ENCODE peak calls at places on chromosome 10, in seven cellular contexts. S is HCT116, B is WTC11, D is K562, A is HepG2, Q is H1, R is GM12878. H is an unnamed sample.

GRCh38 chr10:104831272-104831671 is 190.2 kb downstream of the SORCS3 start:
- DNase-seq in S (no peak), B (no peak), D (no peak), A (no peak), Q (no peak), R (no peak), H (no peak)

GRCh38 chr10:102615361-102615760 is 28.9 kb upstream of the TRIM8 start:
- DNase-seq in S (no peak), B (peak; percentile 77), D (peak; percentile 65), A (no peak), Q (no peak), R (no peak), H (peak; percentile 66)

GRCh38 chr10:86707505-86707904 is 39.2 kb downstream of the LDB3 start:
- DNase-seq in S (no peak), B (no peak), D (no peak), A (no peak), Q (no peak), R (no peak), H (no peak)

GRCh38 chr10:4488924-4489323 is 337.1 kb upstream of the AKR1E2 start:
- DNase-seq in S (no peak), B (no peak), D (no peak), A (no peak), Q (no peak), R (no peak), H (no peak)

GRCh38 chr10:77580500-77580899 is 57.1 kb downstream of the KCNMA1 start:
- DNase-seq in S (no peak), B (no peak), D (no peak), A (no peak), Q (no peak), R (no peak), H (no peak)

GRCh38 chr10:98168147-98168546 is 33.7 kb downstream of the R3HCC1L start:
- DNase-seq in S (no peak), B (no peak), D (no peak), A (no peak), Q (no peak), R (no peak), H (no peak)

GRCh38 chr10:110398419-110399162 is 93.9 kb upstream of the SMNDC1 start:
- DNase-seq in S (peak; percentile 99), B (no peak), D (no peak), A (peak; percentile 68), Q (no peak), R (no peak), H (no peak)

GRCh38 chr10:42744134-42744701 is 38.4 kb upstream of the BMS1 start:
- DNase-seq in S (no peak), B (no peak), D (no peak), A (no peak), Q (no peak), R (no peak), H (no peak)

GRCh38 chr10:66837335-66837734 is 88.5 kb upstream of the LRRTM3 start:
- DNase-seq in S (no peak), B (no peak), D (no peak), A (no peak), Q (no peak), R (no peak), H (no peak)

GRCh38 chr10:63523015-63523414 is 1.8 kb downstream of the REEP3 start:
- DNase-seq in S (no peak), B (no peak), D (no peak), A (no peak), Q (no peak), R (no peak), H (no peak)

GRCh38 chr10:66637273-66638036 is 288.4 kb upstream of the LRRTM3 start:
- DNase-seq in S (no peak), B (no peak), D (no peak), A (no peak), Q (no peak), R (no peak), H (no peak)

GRCh38 chr10:33193867-33194521 is 140.5 kb downstream of the NRP1 start:
- DNase-seq in S (no peak), B (no peak), D (no peak), A (peak; percentile 45), Q (no peak), R (no peak), H (no peak)

GRCh38 chr10:82071231-82071630 is 196.2 kb downstream of the NRG3 start:
- DNase-seq in S (no peak), B (no peak), D (no peak), A (no peak), Q (no peak), R (no peak), H (no peak)

GRCh38 chr10:94370501-94370900 is 7.8 kb upstream of the NOC3L start:
- DNase-seq in S (no peak), B (no peak), D (no peak), A (no peak), Q (no peak), R (no peak), H (no peak)

GRCh38 chr10:129288940-129289468 is 178.0 kb upstream of the MGMT start:
- DNase-seq in S (no peak), B (no peak), D (no peak), A (no peak), Q (no peak), R (no peak), H (no peak)

GRCh38 chr10:130854151-130854550 is 457.4 kb downstream of the TCERG1L start:
- DNase-seq in S (no peak), B (no peak), D (no peak), A (no peak), Q (no peak), R (no peak), H (no peak)

GRCh38 chr10:72007246-72007892 is 43.2 kb downstream of the CHST3 start:
- DNase-seq in S (no peak), B (no peak), D (peak; percentile 36), A (no peak), Q (no peak), R (no peak), H (no peak)

GRCh38 chr10:73094249-73094850 is 2.3 kb downstream of the P4HA1 start:
- DNase-seq in S (no peak), B (no peak), D (peak; percentile 49), A (no peak), Q (no peak), R (no peak), H (no peak)

GRCh38 chr10:125029584-125030242 is 87.8 kb downstream of the ZRANB1 start:
- DNase-seq in S (no peak), B (no peak), D (no peak), A (no peak), Q (no peak), R (no peak), H (no peak)

GRCh38 chr10:113626809-113627370 is 37.0 kb downstream of the NRAP start:
- DNase-seq in S (no peak), B (no peak), D (no peak), A (no peak), Q (no peak), R (no peak), H (no peak)

GRCh38 chr10:113621799-113622198 is 42.0 kb downstream of the NRAP start:
- DNase-seq in S (no peak), B (no peak), D (no peak), A (no peak), Q (no peak), R (no peak), H (no peak)

GRCh38 chr10:113628607-113629153 is 35.2 kb downstream of the NRAP start:
- DNase-seq in S (no peak), B (no peak), D (no peak), A (no peak), Q (no peak), R (no peak), H (no peak)

GRCh38 chr10:113627836-113628235 is 36.0 kb downstream of the NRAP start:
- DNase-seq in S (no peak), B (no peak), D (no peak), A (no peak), Q (no peak), R (no peak), H (no peak)

GRCh38 chr10:113625461-113626186 is 38.2 kb downstream of the NRAP start:
- DNase-seq in S (no peak), B (no peak), D (no peak), A (no peak), Q (no peak), R (no peak), H (no peak)
- TF ChIP-seq SP1 in S (no peak), B (no peak), D (no peak), A (no peak), Q (no peak), R (no peak), H (no peak)

DNA sequence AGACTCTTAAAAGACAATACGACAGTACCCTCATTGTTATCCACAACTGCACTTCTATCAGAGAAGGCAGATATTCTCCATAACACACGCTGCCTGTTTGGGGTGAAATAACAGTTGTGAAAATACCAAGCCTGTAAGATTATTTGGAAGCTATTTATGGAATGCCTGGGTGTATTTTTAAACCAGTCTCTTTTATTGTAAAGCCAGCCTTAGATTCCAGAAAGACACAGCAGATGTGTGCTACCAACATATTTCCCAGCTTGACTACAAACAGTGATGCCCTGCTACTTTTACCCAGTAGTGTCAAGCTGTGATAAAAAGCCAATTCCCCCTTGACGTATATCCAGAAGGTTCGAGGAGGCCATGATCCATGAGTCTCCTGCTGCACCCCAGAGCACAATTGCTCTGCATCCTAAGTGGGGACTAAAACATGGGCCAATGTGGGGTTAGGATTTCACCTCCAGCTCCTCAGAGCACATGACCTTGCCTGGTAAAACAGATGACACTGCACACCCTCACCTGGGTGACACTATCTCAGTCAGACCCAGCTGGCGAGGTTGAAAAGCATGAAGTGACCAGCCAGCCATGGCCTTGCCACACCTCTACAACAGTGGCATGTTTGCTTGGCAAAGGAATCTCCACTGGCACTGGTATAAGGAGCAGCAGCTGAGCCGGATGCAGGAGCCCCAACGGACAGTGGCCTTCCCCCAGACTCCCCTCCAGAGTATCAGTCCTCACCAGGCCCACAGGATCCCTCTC is 62.2 kb downstream of the GFRA1 start:
- DNase-seq in S (no peak), B (no peak), D (no peak), A (no peak), Q (no peak), R (no peak), H (no peak)
- TF ChIP-seq SP1 in S (no peak), B (no peak), D (no peak), A (no peak), Q (no peak), R (no peak), H (no peak)

GRCh38 chr10:122362621-122363020 is 11.9 kb upstream of the PLEKHA1 start:
- DNase-seq in S (no peak), B (no peak), D (no peak), A (no peak), Q (no peak), R (no peak), H (no peak)

GRCh38 chr10:122368502-122369254 is 5.8 kb upstream of the PLEKHA1 start:
- DNase-seq in S (no peak), B (no peak), D (no peak), A (no peak), Q (no peak), R (no peak), H (no peak)

GRCh38 chr10:122363722-122364463 is 10.6 kb upstream of the PLEKHA1 start:
- DNase-seq in S (no peak), B (no peak), D (no peak), A (no peak), Q (no peak), R (no peak), H (no peak)

GRCh38 chr10:122362031-122362592 is 12.4 kb upstream of the PLEKHA1 start:
- DNase-seq in S (no peak), B (no peak), D (no peak), A (no peak), Q (no peak), R (no peak), H (no peak)

GRCh38 chr10:122363311-122363710 is 11.2 kb upstream of the PLEKHA1 start:
- DNase-seq in S (no peak), B (no peak), D (no peak), A (no peak), Q (no peak), R (no peak), H (no peak)
- TF ChIP-seq SP1 in S (no peak), B (no peak), D (no peak), A (no peak), Q (no peak), R (no peak), H (no peak)

GRCh38 chr10:22894714-22895113 is 33.1 kb upstream of the ARMC3 start:
- DNase-seq in S (no peak), B (no peak), D (peak; percentile 75), A (no peak), Q (no peak), R (no peak), H (no peak)
- TF ChIP-seq SP1 in S (no peak), B (no peak), D (no peak), A (no peak), Q (no peak), R (no peak), H (no peak)

H was measured in HEK293T.